ENCODE peak calls at places on chromosome 7, in seven cellular contexts. K, U, L, J, C, O and I are unnamed samples.

GRCh38 chr7:124662372-124662771 is 103.2 kb downstream of the GPR37 start:
- DNase-seq in K (no peak), L (no peak), U (no peak), C (no peak), O (no peak), J (no peak), I (no peak)

GRCh38 chr7:83038787-83039186 is 123.9 kb downstream of the PCLO start:
- DNase-seq in C (no peak), J (no peak), U (no peak), K (no peak), O (no peak), L (no peak), I (no peak)

GRCh38 chr7:72706521-72706920 is 121.5 kb downstream of the TYW1B start:
- DNase-seq in L (no peak), K (no peak), U (no peak), C (no peak), J (no peak), O (no peak), I (no peak)

GRCh38 chr7:98418636-98419315 is 17.9 kb upstream of the BAIAP2L1 start:
- DNase-seq in U (peak), L (peak), J (no peak), C (peak), K (no peak), O (no peak), I (peak)

GRCh38 chr7:132218876-132219275 is 357.4 kb downstream of the PLXNA4 start:
- DNase-seq in O (no peak), L (no peak), J (peak), U (no peak), K (no peak), C (no peak), I (no peak)

GRCh38 chr7:95367606-95368005 is 28.6 kb downstream of the PON3 start:
- DNase-seq in U (no peak), C (no peak), J (no peak), K (no peak), O (no peak), L (peak), I (no peak)

GRCh38 chr7:42549866-42550485 is 313.0 kb upstream of the GLI3 start:
- DNase-seq in C (no peak), L (peak), U (no peak), O (no peak), K (no peak), J (no peak), I (no peak)

GRCh38 chr7:128915841-128916642 is 5.5 kb upstream of the KCP start:
- DNase-seq in J (peak), K (no peak), O (no peak), C (no peak), U (no peak), L (no peak), I (no peak)

GRCh38 chr7:86643478-86644281 is at the start of gene GRM3:
- DNase-seq in O (peak), J (no peak), L (no peak), C (no peak), U (no peak), K (peak), I (peak)

GRCh38 chr7:158471716-158472115 is 115.9 kb downstream of the PTPRN2 start:
- DNase-seq in C (no peak), U (no peak), K (no peak), L (no peak), J (no peak), O (no peak), I (no peak)

GRCh38 chr7:46534593-46535271 is 613.7 kb upstream of the IGFBP3 start:
- DNase-seq in U (peak), C (peak), K (no peak), O (peak), J (no peak), L (no peak), I (peak)

GRCh38 chr7:37424995-37425394 is 23.7 kb downstream of the ELMO1 start:
- DNase-seq in C (no peak), J (no peak), O (no peak), L (no peak), K (no peak), U (no peak), I (no peak)

GRCh38 chr7:10889266-10889898 is 84.3 kb upstream of the PHF14 start:
- DNase-seq in L (peak), K (no peak), J (no peak), U (peak), O (peak), C (peak), I (peak)

GRCh38 chr7:925601-926000 is 28.9 kb downstream of the ADAP1 start:
- DNase-seq in L (no peak), C (peak), O (no peak), K (peak), U (peak), J (peak), I (no peak)

GRCh38 chr7:82578430-82578829 is 134.9 kb upstream of the CACNA2D1 start:
- DNase-seq in K (no peak), J (no peak), O (no peak), L (peak), U (no peak), C (no peak), I (peak)

GRCh38 chr7:4823442-4824119 is 38.2 kb downstream of the PAPOLB start:
- DNase-seq in L (no peak), C (no peak), J (no peak), K (no peak), O (no peak), U (no peak), I (no peak)

GRCh38 chr7:116438274-116438673 is 61.3 kb upstream of the CAV2 start:
- DNase-seq in K (no peak), U (peak), L (no peak), C (peak), J (no peak), O (no peak), I (no peak)

GRCh38 chr7:128937647-128938523 is at the start of gene IRF5:
- DNase-seq in C (peak), K (peak), O (peak), U (peak), L (peak), J (peak), I (no peak)

GRCh38 chr7:143256932-143257331 is 6.3 kb upstream of the GSTK1 start:
- DNase-seq in L (no peak), K (no peak), U (no peak), O (no peak), J (no peak), C (no peak), I (no peak)

GRCh38 chr7:107044347-107045194 is at the start of gene PRKAR2B:
- DNase-seq in L (peak), K (peak), C (peak), U (peak), O (peak), J (peak), I (peak)

GRCh38 chr7:157463245-157463644 is 126.4 kb downstream of the DNAJB6 start:
- DNase-seq in L (no peak), K (no peak), C (no peak), O (no peak), U (no peak), J (no peak), I (no peak)

GRCh38 chr7:25014735-25015134 is 34.8 kb upstream of the OSBPL3 start:
- DNase-seq in O (no peak), C (no peak), L (peak), K (no peak), J (no peak), U (no peak), I (peak)

GRCh38 chr7:80134105-80134535 is 511 bp upstream of the GNAI1 start:
- DNase-seq in U (no peak), K (peak), O (no peak), J (no peak), C (no peak), L (no peak), I (no peak)

GRCh38 chr7:30931161-30931926 is 19.7 kb downstream of the AQP1 start:
- DNase-seq in J (peak), C (no peak), U (peak), O (no peak), K (peak), L (no peak), I (no peak)

GRCh38 chr7:40979296-40979695 is 723.6 kb downstream of the INHBA start:
- DNase-seq in L (no peak), K (no peak), J (no peak), O (no peak), C (no peak), U (no peak), I (peak)

GRCh38 chr7:39702133-39702532 is 78.8 kb downstream of the RALA start:
- DNase-seq in J (no peak), L (no peak), O (no peak), U (no peak), C (no peak), K (no peak), I (no peak)

GRCh38 chr7:33880787-33881186 is 24.6 kb upstream of the BMPER start:
- DNase-seq in C (no peak), L (peak), O (no peak), J (no peak), U (no peak), K (no peak), I (no peak)

GRCh38 chr7:56291-56913 is 136.0 kb upstream of the FAM20C start:
- DNase-seq in U (no peak), K (peak), J (peak), O (no peak), L (no peak), C (peak), I (no peak)

GRCh38 chr7:113086431-113086888 is at the start of gene GPR85:
- DNase-seq in J (peak), O (peak), U (no peak), C (peak), K (peak), L (peak), I (peak)

GRCh38 chr7:111730476-111731300 is 168.4 kb upstream of the IMMP2L start:
- DNase-seq in K (no peak), U (no peak), C (no peak), J (no peak), L (peak), O (peak), I (no peak)

GRCh38 chr7:95470452-95470851 is 15.3 kb upstream of the ASB4 start:
- DNase-seq in C (peak), K (no peak), O (no peak), L (peak), U (peak), J (no peak), I (peak)

GRCh38 chr7:45294559-45294958 is 137.0 kb downstream of the RAMP3 start:
- DNase-seq in U (no peak), L (no peak), O (no peak), J (no peak), C (no peak), K (no peak), I (no peak)

GRCh38 chr7:90743626-90744025 is 147.5 kb downstream of the CDK14 start:
- DNase-seq in U (no peak), O (no peak), J (no peak), K (no peak), C (no peak), L (no peak), I (no peak)

GRCh38 chr7:50331564-50332208 is 27.2 kb downstream of the IKZF1 start:
- DNase-seq in L (no peak), U (no peak), C (no peak), O (no peak), K (no peak), J (no peak), I (no peak)

GRCh38 chr7:105916603-105917002 is 40.2 kb upstream of the ATXN7L1 start:
- DNase-seq in O (no peak), L (no peak), U (no peak), C (no peak), J (no peak), K (no peak), I (peak)

GRCh38 chr7:155198901-155199845 is 98.5 kb upstream of the INSIG1 start:
- DNase-seq in U (no peak), C (no peak), L (peak), O (no peak), J (no peak), K (no peak), I (peak)

GRCh38 chr7:79241288-79242055 is 212.0 kb downstream of the MAGI2 start:
- DNase-seq in O (no peak), J (no peak), L (peak), C (no peak), U (no peak), K (no peak), I (peak)

GRCh38 chr7:131692131-131692960 is 135.9 kb upstream of the PODXL start:
- DNase-seq in K (peak), O (peak), L (peak), U (peak), J (no peak), C (peak), I (peak)

GRCh38 chr7:154789404-154789803 is 213.5 kb downstream of the PAXIP1 start:
- DNase-seq in C (no peak), U (no peak), J (no peak), O (peak), L (no peak), K (no peak), I (no peak)

GRCh38 chr7:774161-775109 is 47.4 kb upstream of the PRKAR1B start:
- DNase-seq in U (peak), C (peak), K (no peak), O (peak), J (no peak), L (peak), I (peak)

GRCh38 chr7:44105832-44106231 is 1.7 kb downstream of the AEBP1 start:
- DNase-seq in U (no peak), J (no peak), O (no peak), L (no peak), K (no peak), C (no peak), I (no peak)

GRCh38 chr7:44108768-44109750 is 4.9 kb downstream of the AEBP1 start:
- DNase-seq in K (no peak), O (no peak), J (no peak), L (no peak), C (no peak), U (no peak), I (no peak)

GRCh38 chr7:44107961-44108767 is 4.0 kb downstream of the AEBP1 start:
- DNase-seq in O (no peak), J (no peak), U (no peak), K (no peak), L (no peak), C (no peak), I (no peak)

GRCh38 chr7:44106311-44107065 is 2.3 kb downstream of the AEBP1 start:
- DNase-seq in J (no peak), K (no peak), O (no peak), U (no peak), L (no peak), C (no peak), I (no peak)

GRCh38 chr7:44107116-44107960 is 3.2 kb downstream of the AEBP1 start:
- DNase-seq in C (no peak), K (no peak), L (no peak), J (no peak), O (no peak), U (no peak), I (no peak)
- H3K4me3 ChIP-seq in C (no peak), K (peak), L (no peak), J (no peak), O (no peak), U (no peak), I (no peak)

GRCh38 chr7:26103541-26104070 is 48.4 kb upstream of the NFE2L3 start:
- DNase-seq in K (no peak), O (no peak), J (no peak), U (no peak), C (no peak), L (no peak), I (no peak)
- H3K27ac ChIP-seq in K (no peak), O (no peak), J (no peak), U (no peak), C (no peak), L (no peak), I (no peak)

DNA sequence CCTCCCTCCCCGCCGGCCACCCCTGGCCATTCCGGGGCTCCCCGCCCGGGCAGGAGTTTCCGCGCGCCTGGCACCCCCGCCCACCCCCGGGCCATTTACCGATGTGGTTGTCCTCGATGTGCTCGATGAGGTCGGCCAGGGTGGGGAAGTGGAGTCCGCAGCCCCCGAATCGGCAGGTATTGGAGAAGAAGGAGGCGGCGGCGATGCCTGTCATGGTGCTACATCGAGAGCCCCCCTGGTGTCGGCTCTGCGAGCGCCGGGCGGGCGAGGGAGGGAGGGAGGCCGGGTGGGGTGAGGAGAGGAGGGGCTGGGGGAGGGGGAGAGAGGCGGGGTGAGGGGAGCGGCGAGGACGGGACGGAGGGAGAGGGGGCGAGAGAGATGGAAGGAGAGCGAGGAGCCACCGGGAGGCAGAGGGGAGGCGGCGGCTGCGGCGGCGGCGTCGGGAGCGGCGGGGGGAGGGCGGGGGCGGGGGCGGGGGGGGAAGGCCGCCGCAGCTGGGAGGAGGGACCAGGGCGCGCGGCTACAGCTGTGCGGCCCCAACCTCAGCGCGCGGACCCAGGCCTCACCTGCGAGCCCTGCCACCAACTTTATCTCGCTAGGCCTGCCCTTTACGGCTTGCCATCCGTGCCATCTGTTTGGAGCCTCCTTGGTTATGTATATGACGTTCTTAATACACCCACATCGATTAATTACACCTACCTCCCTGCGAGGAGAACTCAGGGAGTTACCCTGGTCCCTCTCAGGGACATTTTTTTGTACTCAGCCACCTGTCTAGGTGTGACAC is at the start of gene JAZF1:
- DNase-seq in O (peak), K (peak), J (peak), U (peak), C (peak), L (peak), I (no peak)
- H3K4me3 ChIP-seq in O (peak), K (peak), J (peak), U (peak), C (peak), L (peak), I (peak)

GRCh38 chr7:93923291-93923690 is 1.8 kb downstream of the GNG11 start:
- DNase-seq in L (no peak), U (no peak), O (no peak), J (no peak), C (no peak), K (no peak), I (no peak)
- H3K27ac ChIP-seq in L (no peak), U (peak), O (no peak), J (peak), C (peak), K (peak), I (peak)

GRCh38 chr7:88147949-88148348 is 71.9 kb downstream of the SRI start:
- DNase-seq in K (no peak), C (no peak), U (no peak), J (no peak), O (peak), L (no peak), I (no peak)
- H3K4me3 ChIP-seq in K (no peak), C (no peak), U (no peak), J (no peak), O (no peak), L (no peak), I (no peak)

DNA sequence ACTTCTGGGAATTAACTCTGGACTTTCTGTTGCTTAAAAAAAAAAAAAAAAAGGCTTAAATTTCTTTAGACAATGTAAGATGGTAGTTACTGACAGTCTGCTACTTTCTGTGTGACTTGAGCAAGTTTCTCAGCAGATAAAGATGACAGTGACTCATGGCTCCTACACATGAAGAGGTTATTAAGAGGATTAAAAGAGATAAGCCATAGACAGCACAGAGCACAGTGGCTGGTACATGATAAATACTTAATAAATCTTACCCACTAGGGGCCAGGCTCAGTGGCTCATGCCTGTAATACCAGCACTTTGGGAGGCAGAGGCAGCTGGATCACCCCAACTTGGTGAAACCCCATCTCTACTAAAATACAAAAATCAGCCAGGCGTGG is 174.8 kb downstream of the JAZF1 start:
- DNase-seq in C (no peak), U (no peak), J (no peak), L (no peak), K (no peak), O (no peak), I (no peak)
- H3K27ac ChIP-seq in C (no peak), U (no peak), J (no peak), L (no peak), K (no peak), O (no peak), I (no peak)

DNA sequence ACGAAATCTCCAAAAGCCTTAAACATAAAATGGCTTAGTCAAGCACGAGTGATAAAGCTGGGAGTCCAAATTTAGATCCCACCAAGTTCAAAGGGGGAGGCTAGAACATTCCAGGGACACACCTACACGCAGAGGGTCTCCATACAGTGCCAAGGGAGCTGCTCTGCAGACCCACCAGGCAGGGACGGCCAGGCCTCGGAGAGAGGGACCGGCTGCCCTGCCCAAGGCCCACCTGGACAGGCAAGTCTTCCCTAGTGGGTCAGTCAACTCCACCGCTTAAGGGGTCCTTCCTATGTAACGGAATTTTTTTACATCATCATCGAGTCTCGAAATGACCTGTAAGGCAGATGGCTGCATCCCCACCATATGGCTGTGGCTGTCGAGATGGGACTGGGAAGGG is 28.5 kb downstream of the AMZ1 start:
- DNase-seq in O (no peak), U (no peak), C (no peak), L (no peak), K (no peak), J (no peak), I (no peak)
- H3K4me3 ChIP-seq in O (no peak), U (no peak), C (no peak), L (no peak), K (no peak), J (no peak), I (no peak)

DNA sequence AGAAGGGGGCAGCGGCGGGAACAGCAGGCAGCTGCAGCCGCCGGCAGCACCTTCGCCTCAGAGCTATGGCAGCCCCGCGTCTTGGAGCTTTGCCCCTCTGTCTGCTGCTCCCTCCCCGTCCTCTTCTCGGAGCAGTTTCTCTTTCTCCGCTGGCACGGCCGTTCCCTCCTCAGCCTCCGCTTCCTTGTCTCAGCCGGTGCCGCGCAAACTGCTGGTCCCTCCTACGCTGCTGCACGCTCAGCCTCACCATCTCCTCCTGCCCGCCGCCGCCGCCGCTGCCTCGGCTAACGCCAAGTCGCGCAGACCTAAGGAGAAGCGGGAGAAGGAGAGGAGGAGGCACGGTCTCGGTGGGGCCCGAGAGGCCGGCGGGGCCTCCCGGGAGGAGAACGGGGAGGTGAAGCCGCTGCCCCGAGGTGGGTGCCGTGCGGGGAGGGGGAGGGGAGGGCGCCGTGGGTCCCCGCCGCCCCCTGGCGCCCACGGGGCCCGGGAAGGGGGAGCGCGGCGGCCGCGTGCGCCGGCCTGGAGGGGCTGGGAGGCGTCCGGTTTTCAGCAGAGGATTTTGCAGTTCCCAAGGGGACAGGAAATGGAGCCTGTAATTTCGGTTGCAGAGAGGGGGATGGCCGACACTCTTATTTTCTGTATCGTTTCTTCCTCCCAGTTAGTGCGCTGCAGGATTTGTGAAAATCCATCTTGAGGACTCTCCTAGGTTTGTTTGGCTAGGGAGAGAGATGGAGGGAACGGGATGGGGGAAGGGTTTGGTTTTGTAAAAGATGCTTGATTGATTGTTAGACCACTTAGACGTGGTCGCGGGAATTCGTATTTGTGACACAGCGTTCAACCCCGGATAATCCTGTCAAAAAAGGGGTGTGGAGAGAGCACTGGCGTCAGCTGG is 630 bp downstream of the RSBN1L start:
- DNase-seq in J (peak), O (peak), K (peak), U (peak), C (peak), L (peak), I (peak)
- H3K27ac ChIP-seq in J (peak), O (peak), K (peak), U (peak), C (peak), L (peak), I (peak)